ENCODE peak calls at places on chromosomes 16 and 17, in eight cellular contexts. B, U, S, E, P, O, H and T are unnamed samples.

GRCh38 chr16:23207485-23207884 is 24.9 kb downstream of the SCNN1G start:
- DNase-seq in P (no peak), U (no peak), O (no peak), S (no peak), B (no peak), H (no peak), E (no peak), T (no peak)

GRCh38 chr17:1769826-1770477 is 8.1 kb downstream of the SERPINF1 start:
- DNase-seq in U (peak; percentile 50), S (no peak), B (no peak), P (no peak), E (peak; percentile 64), H (no peak), O (peak; percentile 26), T (peak; percentile 13)

GRCh38 chr17:55830210-55830609 is 79.4 kb downstream of the PCTP start:
- DNase-seq in P (no peak), U (no peak), O (no peak), S (no peak), E (no peak), B (no peak), H (no peak), T (no peak)

GRCh38 chr16:21622545-21622944 is 23.2 kb downstream of the METTL9 start:
- DNase-seq in B (no peak), O (no peak), S (no peak), H (no peak), U (no peak), P (no peak), E (no peak), T (no peak)

GRCh38 chr16:59021751-59022150 is 287.6 kb upstream of the GOT2 start:
- DNase-seq in U (no peak), E (peak; percentile 1), O (no peak), B (no peak), H (no peak), P (peak; percentile 27), S (no peak), T (no peak)

GRCh38 chr16:1745181-1745899 is 26.0 kb downstream of the NME3 start:
- DNase-seq in H (no peak), E (peak; percentile 77), O (no peak), U (no peak), S (no peak), P (peak; percentile 30), B (no peak), T (no peak)

GRCh38 chr17:43445009-43445589 is 38.7 kb upstream of the DHX8 start:
- DNase-seq in P (no peak), H (no peak), B (no peak), S (no peak), U (no peak), E (no peak), O (no peak), T (no peak)

GRCh38 chr17:773467-774319 is 8.4 kb downstream of the GLOD4 start:
- DNase-seq in P (no peak), S (no peak), E (no peak), H (no peak), O (no peak), U (no peak), B (no peak), T (no peak)

GRCh38 chr16:22250522-22250921 is 44.4 kb downstream of the EEF2K start:
- DNase-seq in O (no peak), U (no peak), S (no peak), P (peak; percentile 45), H (peak; percentile 25), B (no peak), E (no peak), T (no peak)

GRCh38 chr16:58267524-58268243 is 27.1 kb downstream of the PRSS54 start:
- DNase-seq in H (no peak), S (no peak), E (no peak), U (no peak), B (no peak), P (no peak), O (no peak), T (no peak)

GRCh38 chr17:2138318-2138717 is 83.4 kb downstream of the HIC1 start:
- DNase-seq in O (peak; percentile 12), H (peak; percentile 21), E (no peak), S (peak; percentile 54), B (no peak), P (no peak), U (peak; percentile 13), T (peak; percentile 14)

GRCh38 chr16:66480265-66481080 is 53.4 kb downstream of the BEAN1 start:
- DNase-seq in O (no peak), B (no peak), P (no peak), H (no peak), E (no peak), U (no peak), S (no peak), T (no peak)

GRCh38 chr16:51636913-51637743 is 486.1 kb upstream of the SALL1 start:
- DNase-seq in O (no peak), B (no peak), S (no peak), H (no peak), E (no peak), U (no peak), P (peak; percentile 43), T (no peak)

GRCh38 chr17:73625975-73626706 is 18.1 kb downstream of the SDK2 start:
- DNase-seq in O (no peak), P (no peak), U (no peak), E (no peak), H (no peak), B (peak; percentile 58), S (peak; percentile 53), T (no peak)

GRCh38 chr17:74743755-74744154 is 4.7 kb upstream of the NHERF1 start:
- DNase-seq in P (no peak), E (no peak), U (no peak), H (no peak), S (no peak), O (no peak), B (no peak), T (no peak)

GRCh38 chr17:74196541-74197310 is 6.8 kb upstream of the RPL38 start:
- DNase-seq in O (no peak), P (no peak), U (no peak), E (no peak), H (no peak), B (no peak), S (no peak), T (no peak)

GRCh38 chr16:10970065-10970464 is 25.7 kb downstream of the CLEC16A start:
- DNase-seq in B (no peak), U (no peak), E (peak; percentile 70), P (peak; percentile 57), O (no peak), H (no peak), S (peak; percentile 75), T (no peak)

GRCh38 chr16:47234-47633 is 6.2 kb downstream of the POLR3K start:
- DNase-seq in E (no peak), S (no peak), P (no peak), U (no peak), B (peak; percentile 13), H (no peak), O (no peak), T (no peak)

GRCh38 chr17:44204453-44204882 is 4.8 kb upstream of the ATXN7L3 start:
- DNase-seq in B (peak; percentile 63), U (no peak), E (peak; percentile 43), S (no peak), O (no peak), P (peak; percentile 82), H (peak; percentile 71), T (no peak)

GRCh38 chr17:45940826-45941225 is 46.5 kb downstream of the MAPT start:
- DNase-seq in O (no peak), P (no peak), U (no peak), E (no peak), B (no peak), S (no peak), H (no peak), T (no peak)

GRCh38 chr17:50840311-50840851 is 5.0 kb downstream of the WFIKKN2 start:
- DNase-seq in H (no peak), U (no peak), E (no peak), S (no peak), P (no peak), O (no peak), B (no peak), T (no peak)

GRCh38 chr16:50213939-50214519 is 52.3 kb upstream of the ADCY7 start:
- DNase-seq in S (no peak), P (peak; percentile 62), O (peak; percentile 11), H (no peak), E (peak; percentile 71), B (no peak), U (no peak), T (peak; percentile 71)

DNA sequence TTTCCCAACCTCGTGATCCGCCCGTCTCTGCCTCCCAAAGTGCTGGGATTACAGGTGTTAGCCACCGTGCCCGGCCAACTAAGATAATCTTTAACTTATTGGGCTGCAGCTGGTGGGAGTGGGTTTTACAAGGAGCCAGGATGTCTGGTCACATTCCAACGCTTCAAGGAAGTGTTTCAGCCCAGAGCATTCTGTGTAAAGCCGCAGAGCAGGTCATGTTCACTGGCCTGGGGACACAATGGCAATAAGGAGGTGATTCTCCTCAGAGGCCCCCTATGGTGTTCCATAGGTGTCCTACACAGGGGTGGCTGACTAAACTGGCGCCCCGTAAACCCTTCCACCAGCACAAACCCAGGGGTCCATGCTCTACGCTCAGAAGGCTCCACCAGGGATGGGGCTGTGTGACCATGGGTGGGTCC is 1.2 kb downstream of the QPRT start:
- DNase-seq in P (no peak), H (no peak), E (no peak), U (no peak), O (no peak), B (no peak), S (no peak), T (no peak)
- H3K4me3 ChIP-seq in P (no peak overlapping the region), H (peak overlapping the region; percentile 62), E (no peak overlapping the region), U (peak overlapping the region; percentile 42), O (no peak overlapping the region), B (peak overlapping the region; percentile 41), S (no peak overlapping the region), T (no peak overlapping the region)

GRCh38 chr17:82055965-82056728 is 4.4 kb downstream of the GPS1 start:
- DNase-seq in E (no peak), S (no peak), U (peak; percentile 6), O (no peak), H (peak; percentile 8), P (no peak), B (no peak), T (no peak)
- H3K4me3 ChIP-seq in E (no peak overlapping the region), S (no peak overlapping the region), U (no peak overlapping the region), O (no peak overlapping the region), H (no peak overlapping the region), P (no peak overlapping the region), B (no peak overlapping the region), T (no peak overlapping the region)

GRCh38 chr17:40218006-40218739 is 931 bp upstream of the WIPF2 start:
- DNase-seq in P (no peak), H (no peak), E (no peak), S (no peak), O (no peak), U (no peak), B (no peak), T (no peak)
- H3K4me3 ChIP-seq in P (no peak overlapping the region), H (no peak overlapping the region), E (peak overlapping the region; percentile 45), S (no peak overlapping the region), O (peak overlapping the region; percentile 83), U (peak overlapping the region; percentile 69), B (peak overlapping the region; percentile 71), T (peak overlapping the region; percentile 74)

DNA sequence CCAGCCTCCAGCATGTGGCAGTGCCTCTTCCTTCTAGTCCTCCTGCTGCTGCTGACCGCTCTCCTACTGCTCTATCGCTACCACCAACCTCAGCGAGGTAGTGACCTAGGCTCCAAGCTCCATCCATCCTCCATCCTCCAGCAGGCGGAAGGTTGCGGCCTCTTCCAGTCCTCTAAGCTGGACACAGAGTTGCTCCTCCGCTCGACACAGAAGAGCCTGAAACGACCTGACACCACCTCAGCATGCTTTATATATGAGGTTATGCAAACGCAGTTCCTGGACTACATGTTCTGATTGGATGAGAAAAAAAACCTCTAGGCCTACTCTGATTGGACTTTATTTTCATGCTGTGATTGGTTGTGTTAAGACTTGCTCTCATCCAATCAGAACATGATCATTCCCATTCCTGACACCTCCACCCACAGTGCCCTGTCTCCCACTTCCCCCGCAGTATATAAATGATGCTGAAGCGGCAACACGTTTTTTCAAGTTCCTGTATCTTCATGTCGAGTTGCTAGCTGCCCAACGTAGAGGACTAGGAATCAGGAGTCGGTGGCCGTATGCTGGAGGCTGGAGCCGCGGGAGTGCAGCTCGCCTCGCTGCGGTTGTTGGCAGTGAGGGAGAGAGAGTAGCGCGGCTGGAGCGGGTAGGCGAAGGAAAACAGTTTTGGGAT is 398.1 kb downstream of the KCNJ18 start:
- DNase-seq in H (no peak), B (no peak), P (no peak), O (no peak), U (no peak), S (no peak), E (no peak), T (no peak)
- H3K4me3 ChIP-seq in H (no peak overlapping the region), B (no peak overlapping the region), P (no peak overlapping the region), O (no peak overlapping the region), U (no peak overlapping the region), S (no peak overlapping the region), E (no peak overlapping the region), T (no peak overlapping the region)